ENCODE peak calls at places on chromosomes 13 and 19, in seven cellular contexts. G is NCI-H2081, O is ureter, W is NCI-H774, D is NCI-H1105, J is heart right ventricle, S is lower leg skin. E is an unnamed sample.

GRCh38 chr19:2027361-2027760 is 11.8 kb upstream of the BTBD2 start:
- DNase-seq in G (no peak), D (no peak), S (no peak), W (no peak), J (no peak), O (no peak), E (no peak)

GRCh38 chr19:55600336-55601028 is 394 bp downstream of the ZNF524 start:
- DNase-seq in O (peak; percentile 70), D (peak; percentile 98), J (peak; percentile 71), S (peak; percentile 91), G (peak; percentile 93), W (peak; percentile 89), E (peak; percentile 77)

GRCh38 chr19:38267780-38268430 is 3.5 kb downstream of the SPINT2 start:
- DNase-seq in D (no peak), S (no peak), G (peak; percentile 3), J (no peak), W (no peak), O (no peak), E (no peak)

GRCh38 chr19:42315024-42315423 is 1.9 kb downstream of the TMEM145 start:
- DNase-seq in J (no peak), D (no peak), S (no peak), W (no peak), G (no peak), O (no peak), E (no peak)

GRCh38 chr19:18282021-18282787 is 782 bp upstream of the JUND start:
- DNase-seq in G (no peak), W (peak; percentile 24), O (no peak), S (peak; percentile 94), J (no peak), D (no peak), E (no peak)

GRCh38 chr19:49335071-49335783 is at the start of gene CD37:
- DNase-seq in O (no peak), W (no peak), D (no peak), S (peak; percentile 86), J (no peak), G (no peak), E (no peak)

GRCh38 chr19:55641376-55642152 is 762 bp downstream of the ZNF580 start:
- DNase-seq in S (no peak), J (no peak), O (no peak), D (no peak), W (peak; percentile 52), G (no peak), E (no peak)

GRCh38 chr13:28558126-28558525 is 63.2 kb upstream of the FLT1 start:
- DNase-seq in J (no peak), W (no peak), S (no peak), G (no peak), O (no peak), D (no peak), E (no peak)

GRCh38 chr19:35015576-35016351 is 14.5 kb upstream of the SCN1B start:
- DNase-seq in G (no peak), J (no peak), S (no peak), W (no peak), D (no peak), O (no peak), E (peak; percentile 71)

E was measured in uterus.